ENCODE peak calls at places on chromosomes 13 and 19, in ten cellular contexts. One of them, this sample, is unnamed.

GRCh38 chr19:30781519-30781918 is 409.3 kb downstream of the ZNF536 start:
- DNase-seq in AG10803: peak
- DNase-seq in WTC11: no peak
- DNase-seq in iris pigment epithelial cell: no peak
- DNase-seq in activated naive CD4-positive, alpha-beta T cell: no peak
- DNase-seq in adipocyte: no peak
- DNase-seq in amniotic stem cell: no peak
- DNase-seq in ELR: no peak
- DNase-seq in mucosa of gallbladder: peak
- DNase-seq in GM10248: no peak
- DNase-seq in this sample: no peak

GRCh38 chr19:19955208-19955607 is 54.5 kb downstream of the ZNF93 start:
- DNase-seq in amniotic stem cell: no peak
- DNase-seq in iris pigment epithelial cell: no peak
- DNase-seq in activated naive CD4-positive, alpha-beta T cell: no peak
- DNase-seq in mucosa of gallbladder: no peak
- DNase-seq in WTC11: no peak
- DNase-seq in GM10248: no peak
- DNase-seq in AG10803: no peak
- DNase-seq in ELR: no peak
- DNase-seq in adipocyte: no peak
- DNase-seq in this sample: no peak

GRCh38 chr13:35600137-35600536 is 123.6 kb upstream of the MAB21L1 start:
- DNase-seq in mucosa of gallbladder: no peak
- DNase-seq in amniotic stem cell: no peak
- DNase-seq in WTC11: no peak
- DNase-seq in ELR: no peak
- DNase-seq in GM10248: no peak
- DNase-seq in activated naive CD4-positive, alpha-beta T cell: no peak
- DNase-seq in iris pigment epithelial cell: peak
- DNase-seq in AG10803: peak
- DNase-seq in adipocyte: peak
- DNase-seq in this sample: peak

GRCh38 chr19:3375221-3376088 is 9.1 kb downstream of the NFIC start:
- DNase-seq in ELR: peak
- DNase-seq in activated naive CD4-positive, alpha-beta T cell: no peak
- DNase-seq in WTC11: no peak
- DNase-seq in GM10248: no peak
- DNase-seq in iris pigment epithelial cell: peak
- DNase-seq in AG10803: peak
- DNase-seq in mucosa of gallbladder: peak
- DNase-seq in amniotic stem cell: no peak
- DNase-seq in adipocyte: peak
- DNase-seq in this sample: peak

GRCh38 chr13:50871405-50871804 is 27.9 kb upstream of the DLEU7 start:
- DNase-seq in activated naive CD4-positive, alpha-beta T cell: no peak
- DNase-seq in adipocyte: no peak
- DNase-seq in mucosa of gallbladder: no peak
- DNase-seq in amniotic stem cell: no peak
- DNase-seq in ELR: no peak
- DNase-seq in iris pigment epithelial cell: no peak
- DNase-seq in AG10803: no peak
- DNase-seq in GM10248: no peak
- DNase-seq in WTC11: no peak
- DNase-seq in this sample: no peak

GRCh38 chr19:1941146-1942077 is at the start of gene CSNK1G2:
- DNase-seq in mucosa of gallbladder: no peak
- DNase-seq in ELR: peak
- DNase-seq in activated naive CD4-positive, alpha-beta T cell: no peak
- DNase-seq in iris pigment epithelial cell: no peak
- DNase-seq in adipocyte: no peak
- DNase-seq in AG10803: no peak
- DNase-seq in amniotic stem cell: no peak
- DNase-seq in GM10248: no peak
- DNase-seq in WTC11: no peak
- DNase-seq in this sample: no peak

GRCh38 chr19:43596842-43597461 is 557 bp downstream of the ZNF576 start:
- DNase-seq in AG10803: no peak
- DNase-seq in amniotic stem cell: no peak
- DNase-seq in adipocyte: peak
- DNase-seq in mucosa of gallbladder: no peak
- DNase-seq in iris pigment epithelial cell: peak
- DNase-seq in ELR: peak
- DNase-seq in activated naive CD4-positive, alpha-beta T cell: no peak
- DNase-seq in GM10248: no peak
- DNase-seq in WTC11: no peak
- DNase-seq in this sample: no peak

GRCh38 chr13:51222510-51223283 is 499 bp downstream of the FAM124A start:
- DNase-seq in adipocyte: peak
- DNase-seq in amniotic stem cell: no peak
- DNase-seq in WTC11: peak
- DNase-seq in iris pigment epithelial cell: no peak
- DNase-seq in GM10248: peak
- DNase-seq in ELR: peak
- DNase-seq in AG10803: no peak
- DNase-seq in mucosa of gallbladder: no peak
- DNase-seq in activated naive CD4-positive, alpha-beta T cell: no peak
- DNase-seq in this sample: no peak